ENCODE peak calls at places on chromosomes 4 and X, in six cellular contexts. Z, I, L, M, G and F are unnamed samples.

GRCh38 chr4:1990676-1991075 is 18.1 kb downstream of the NELFA start:
- DNase-seq in Z (no peak), I (no peak), L (no peak), M (no peak), G (no peak), F (no peak)

GRCh38 chr4:184028571-184028996 is 123.5 kb downstream of the STOX2 start:
- DNase-seq in Z (no peak), I (no peak), L (no peak), M (no peak), G (no peak), F (no peak)

GRCh38 chr4:122503214-122503613 is 46.7 kb upstream of the IL2 start:
- DNase-seq in Z (no peak), I (no peak), L (no peak), M (no peak), G (no peak), F (no peak)

GRCh38 chr4:56360071-56360470 is 27.2 kb downstream of the AASDH start:
- DNase-seq in Z (peak), I (no peak), L (no peak), M (no peak), G (no peak), F (no peak)

GRCh38 chr4:153489856-153490558 is 23.8 kb downstream of the TMEM131L start:
- DNase-seq in Z (peak), I (no peak), L (no peak), M (no peak), G (no peak), F (no peak)

GRCh38 chr4:7251321-7251720 is 59.0 kb downstream of the SORCS2 start:
- DNase-seq in Z (no peak), I (no peak), L (no peak), M (no peak), G (no peak), F (no peak)

GRCh38 chrX:103791826-103792458 is 15.3 kb downstream of the PLP1 start:
- DNase-seq in Z (peak), I (no peak), L (no peak), M (peak), G (no peak), F (no peak)

GRCh38 chr4:186569533-186570192 is 14.3 kb upstream of the MTNR1A start:
- DNase-seq in Z (no peak), I (no peak), L (no peak), M (no peak), G (no peak), F (no peak)

GRCh38 chrX:150546711-150547153 is 21.7 kb upstream of the MTM1 start:
- DNase-seq in Z (no peak), I (no peak), L (no peak), M (no peak), G (no peak), F (no peak)

GRCh38 chr4:7403001-7403400 is 31.7 kb downstream of the PSAPL1 start:
- DNase-seq in Z (no peak), I (no peak), L (no peak), M (no peak), G (no peak), F (no peak)

GRCh38 chr4:87007345-87008181 is 72.8 kb downstream of the AFF1 start:
- DNase-seq in Z (peak), I (peak), L (no peak), M (peak), G (no peak), F (no peak)

DNA sequence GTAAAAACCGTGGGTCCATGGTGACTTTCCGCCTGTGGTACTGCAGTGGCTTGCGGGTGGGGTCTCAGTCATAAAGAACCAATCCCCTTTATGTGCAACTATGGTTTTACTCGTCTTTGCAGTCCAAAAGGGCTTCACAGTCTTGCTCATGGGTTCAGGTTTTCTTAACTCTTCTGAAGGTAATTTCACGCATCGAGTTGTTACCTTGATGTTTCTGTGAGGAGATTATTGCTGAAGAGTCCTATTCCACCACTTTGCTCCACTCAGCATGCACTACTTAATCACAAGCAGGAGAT is 41.5 kb downstream of the F8 start:
- DNase-seq in Z (no peak), I (no peak), L (no peak), M (no peak), G (no peak), F (no peak)
- H3K4me3 ChIP-seq in Z (no peak), I (peak), L (peak), M (no peak), G (no peak), F (no peak)

DNA sequence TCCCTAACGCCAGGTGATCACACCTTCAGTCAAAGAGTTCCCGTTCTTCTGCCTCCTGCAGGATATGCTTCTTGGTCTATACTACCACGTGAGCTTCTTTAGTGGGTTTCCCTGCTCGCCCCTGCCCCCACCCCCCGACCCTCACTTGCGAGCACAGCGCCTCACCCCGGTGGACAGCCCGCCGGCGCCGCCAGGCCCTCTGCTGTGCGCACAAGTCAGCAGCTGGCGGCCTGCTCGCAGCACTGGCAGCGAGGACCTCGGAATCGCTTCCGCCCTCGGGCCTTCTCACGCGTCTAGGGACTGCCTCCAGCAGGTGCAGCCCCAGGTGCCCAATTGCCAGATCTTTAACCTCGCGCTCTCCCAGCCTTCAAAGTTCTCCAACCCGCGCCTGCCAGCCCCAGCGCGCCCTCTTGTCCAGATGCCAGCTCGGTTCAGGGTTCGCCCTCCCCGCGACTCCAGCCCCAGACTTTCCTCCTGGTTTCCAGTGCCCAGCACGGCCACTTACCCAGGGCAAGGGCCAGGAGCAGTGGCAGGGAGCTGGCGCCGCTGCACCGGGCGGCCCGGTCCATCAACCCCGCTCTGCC is 474 bp downstream of the BTC start:
- DNase-seq in Z (no peak), I (peak), L (peak), M (no peak), G (no peak), F (no peak)
- H3K4me3 ChIP-seq in Z (peak), I (peak), L (peak), M (peak), G (peak), F (peak)

GRCh38 chrX:121000589-121000988 is 15.0 kb upstream of the CT47A1 start:
- DNase-seq in Z (no peak), I (no peak), L (no peak), M (no peak), G (peak), F (peak)

GRCh38 chrX:120999413-120999812 is 13.9 kb upstream of the CT47A1 start:
- DNase-seq in Z (no peak), I (no peak), L (no peak), M (no peak), G (no peak), F (no peak)
- H3K4me3 ChIP-seq in Z (no peak), I (no peak), L (no peak), M (no peak), G (no peak), F (no peak)

GRCh38 chr4:125389713-125390112 is 75.0 kb downstream of the FAT4 start:
- DNase-seq in Z (peak), I (no peak), L (no peak), M (peak), G (no peak), F (no peak)
- H3K4me3 ChIP-seq in Z (no peak), I (no peak), L (peak), M (no peak), G (no peak), F (no peak)

GRCh38 chr4:40185830-40186664 is 10.8 kb upstream of the RHOH start:
- DNase-seq in Z (peak), I (no peak), L (no peak), M (no peak), G (no peak), F (no peak)

GRCh38 chr4:40182041-40182440 is 14.8 kb upstream of the RHOH start:
- DNase-seq in Z (no peak), I (no peak), L (no peak), M (no peak), G (no peak), F (no peak)

GRCh38 chr4:40186665-40187014 is 10.2 kb upstream of the RHOH start:
- DNase-seq in Z (no peak), I (no peak), L (no peak), M (no peak), G (no peak), F (no peak)

GRCh38 chr4:40182979-40183378 is 13.9 kb upstream of the RHOH start:
- DNase-seq in Z (no peak), I (no peak), L (no peak), M (no peak), G (no peak), F (no peak)

DNA sequence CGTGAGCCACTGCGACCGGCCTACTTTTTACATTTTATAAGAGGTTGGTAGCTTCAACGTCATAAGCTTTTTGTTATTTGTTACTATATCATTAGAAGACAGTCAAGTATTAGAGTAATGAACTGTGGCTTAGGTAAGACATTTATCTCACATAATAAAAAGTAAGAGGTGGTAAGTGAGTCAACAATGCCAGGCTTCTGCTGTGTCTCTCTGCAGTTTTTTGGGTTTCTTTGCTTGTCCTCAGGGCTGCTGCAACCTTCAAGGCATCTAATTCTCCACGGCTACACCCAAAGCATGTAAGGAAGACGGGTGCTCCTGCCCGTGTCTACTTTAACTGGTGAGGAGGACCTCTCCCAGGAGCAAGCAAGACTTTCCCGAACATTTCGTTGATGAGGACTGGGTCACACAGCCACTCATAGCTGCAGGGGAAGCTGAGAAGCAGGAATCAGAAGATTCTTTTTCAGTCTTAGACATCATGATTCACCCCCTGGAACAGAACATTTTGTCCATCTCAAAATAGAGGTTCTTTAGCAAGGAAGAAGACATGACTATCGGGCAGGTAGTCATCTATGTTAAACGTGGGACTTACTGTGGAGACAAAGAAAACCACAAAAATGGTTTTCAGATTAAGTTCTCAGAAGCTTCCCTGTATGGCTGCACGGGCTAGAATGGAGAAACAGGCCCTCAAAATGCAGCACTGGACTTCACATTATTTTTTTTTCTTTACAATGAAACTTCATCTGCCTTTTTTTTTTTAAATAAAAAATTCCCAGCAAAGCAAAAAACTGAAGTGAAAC is 13.0 kb upstream of the RHOH start:
- DNase-seq in Z (no peak), I (no peak), L (no peak), M (no peak), G (no peak), F (no peak)
- H3K4me3 ChIP-seq in Z (no peak), I (no peak), L (no peak), M (no peak), G (no peak), F (no peak)

DNA sequence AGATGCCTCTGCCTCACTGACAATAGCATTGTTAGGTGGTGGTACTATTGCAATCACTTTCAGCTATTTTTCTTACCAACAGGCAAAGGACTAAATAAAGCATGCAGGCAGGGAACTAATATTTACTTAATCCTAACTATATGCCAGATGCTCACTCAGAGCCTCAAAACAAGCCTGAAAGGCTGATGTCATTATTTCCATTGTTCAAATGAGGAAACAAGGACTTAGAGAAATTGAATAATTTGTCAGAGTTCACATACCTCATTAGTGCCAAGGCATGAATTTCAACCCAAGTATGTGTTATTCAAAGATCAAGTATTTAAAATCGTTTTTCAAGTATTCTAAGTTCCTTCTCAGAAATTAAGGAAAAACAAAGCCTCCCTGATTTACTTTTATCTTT is 374.9 kb upstream of the TECRL start:
- DNase-seq in Z (no peak), I (no peak), L (no peak), M (no peak), G (no peak), F (no peak)
- H3K4me3 ChIP-seq in Z (no peak), I (no peak), L (no peak), M (no peak), G (no peak), F (no peak)